ENCODE peak calls at places on chromosome 16, in nine cellular contexts. One of them, this sample, is unnamed.

GRCh38 chr16:31568577-31569359 is 41.1 kb downstream of the AHSP start:
- DNase-seq in glutamatergic neuron: peak; percentile 18
- DNase-seq in HS-5: no peak
- DNase-seq in A549: no peak
- DNase-seq in T-helper 17 cell: no peak
- DNase-seq in C1 segment of cervical spinal cord: no peak
- DNase-seq in OCI-LY7: no peak
- DNase-seq in astrocyte of the spinal cord: no peak
- DNase-seq in activated T-helper 1 cell treated with anti-CD3 and anti-CD28 coated beads, Interleukin-2, amount 50 U/mL, for 16 hours: no peak
- DNase-seq in this sample: no peak

GRCh38 chr16:65414284-65414984 is 292.6 kb upstream of the CDH11 start:
- DNase-seq in A549: no peak
- DNase-seq in HS-5: peak; percentile 79
- DNase-seq in astrocyte of the spinal cord: peak; percentile 83
- DNase-seq in T-helper 17 cell: no peak
- DNase-seq in C1 segment of cervical spinal cord: no peak
- DNase-seq in activated T-helper 1 cell treated with anti-CD3 and anti-CD28 coated beads, Interleukin-2, amount 50 U/mL, for 16 hours: no peak
- DNase-seq in glutamatergic neuron: no peak
- DNase-seq in OCI-LY7: no peak
- DNase-seq in this sample: peak; percentile 84

GRCh38 chr16:3589001-3589400 is 11.8 kb upstream of the NLRC3 start:
- DNase-seq in astrocyte of the spinal cord: no peak
- DNase-seq in OCI-LY7: no peak
- DNase-seq in C1 segment of cervical spinal cord: no peak
- DNase-seq in HS-5: no peak
- DNase-seq in glutamatergic neuron: no peak
- DNase-seq in T-helper 17 cell: no peak
- DNase-seq in activated T-helper 1 cell treated with anti-CD3 and anti-CD28 coated beads, Interleukin-2, amount 50 U/mL, for 16 hours: no peak
- DNase-seq in A549: no peak
- DNase-seq in this sample: no peak

GRCh38 chr16:85136213-85136704 is 24.0 kb upstream of the CIBAR2 start:
- DNase-seq in glutamatergic neuron: peak; percentile 49
- DNase-seq in activated T-helper 1 cell treated with anti-CD3 and anti-CD28 coated beads, Interleukin-2, amount 50 U/mL, for 16 hours: no peak
- DNase-seq in HS-5: no peak
- DNase-seq in C1 segment of cervical spinal cord: peak; percentile 49
- DNase-seq in A549: no peak
- DNase-seq in T-helper 17 cell: no peak
- DNase-seq in OCI-LY7: peak; percentile 34
- DNase-seq in astrocyte of the spinal cord: no peak
- DNase-seq in this sample: no peak

GRCh38 chr16:17470002-17470870 is 524 bp downstream of the XYLT1 start:
- DNase-seq in C1 segment of cervical spinal cord: no peak
- DNase-seq in A549: no peak
- DNase-seq in glutamatergic neuron: peak; percentile 45
- DNase-seq in activated T-helper 1 cell treated with anti-CD3 and anti-CD28 coated beads, Interleukin-2, amount 50 U/mL, for 16 hours: no peak
- DNase-seq in T-helper 17 cell: peak; percentile 28
- DNase-seq in OCI-LY7: peak; percentile 55
- DNase-seq in HS-5: no peak
- DNase-seq in astrocyte of the spinal cord: no peak
- DNase-seq in this sample: no peak

GRCh38 chr16:7025616-7026190 is 306.9 kb upstream of the RBFOX1 start:
- DNase-seq in HS-5: no peak
- DNase-seq in A549: peak; percentile 63
- DNase-seq in astrocyte of the spinal cord: no peak
- DNase-seq in C1 segment of cervical spinal cord: peak; percentile 29
- DNase-seq in activated T-helper 1 cell treated with anti-CD3 and anti-CD28 coated beads, Interleukin-2, amount 50 U/mL, for 16 hours: no peak
- DNase-seq in T-helper 17 cell: no peak
- DNase-seq in glutamatergic neuron: peak; percentile 85
- DNase-seq in OCI-LY7: peak; percentile 57
- DNase-seq in this sample: peak; percentile 0

GRCh38 chr16:17370233-17371013 is 100.3 kb downstream of the XYLT1 start:
- DNase-seq in OCI-LY7: peak; percentile 19
- DNase-seq in C1 segment of cervical spinal cord: no peak
- DNase-seq in A549: no peak
- DNase-seq in T-helper 17 cell: no peak
- DNase-seq in activated T-helper 1 cell treated with anti-CD3 and anti-CD28 coated beads, Interleukin-2, amount 50 U/mL, for 16 hours: no peak
- DNase-seq in HS-5: no peak
- DNase-seq in glutamatergic neuron: no peak
- DNase-seq in astrocyte of the spinal cord: peak; percentile 77
- DNase-seq in this sample: no peak

GRCh38 chr16:3119286-3119685 is 6.9 kb downstream of the ZNF205 start:
- DNase-seq in activated T-helper 1 cell treated with anti-CD3 and anti-CD28 coated beads, Interleukin-2, amount 50 U/mL, for 16 hours: no peak
- DNase-seq in HS-5: no peak
- DNase-seq in glutamatergic neuron: no peak
- DNase-seq in C1 segment of cervical spinal cord: no peak
- DNase-seq in A549: no peak
- DNase-seq in OCI-LY7: no peak
- DNase-seq in astrocyte of the spinal cord: no peak
- DNase-seq in T-helper 17 cell: no peak
- DNase-seq in this sample: no peak

GRCh38 chr16:53291757-53292392 is 142.4 kb upstream of the RBL2 start:
- DNase-seq in T-helper 17 cell: no peak
- DNase-seq in glutamatergic neuron: no peak
- DNase-seq in HS-5: peak; percentile 23
- DNase-seq in activated T-helper 1 cell treated with anti-CD3 and anti-CD28 coated beads, Interleukin-2, amount 50 U/mL, for 16 hours: no peak
- DNase-seq in astrocyte of the spinal cord: no peak
- DNase-seq in OCI-LY7: no peak
- DNase-seq in C1 segment of cervical spinal cord: no peak
- DNase-seq in A549: no peak
- DNase-seq in this sample: peak; percentile 1

GRCh38 chr16:14668556-14669223 is 25.4 kb downstream of the PLA2G10 start:
- DNase-seq in OCI-LY7: no peak
- DNase-seq in C1 segment of cervical spinal cord: no peak
- DNase-seq in astrocyte of the spinal cord: no peak
- DNase-seq in HS-5: no peak
- DNase-seq in activated T-helper 1 cell treated with anti-CD3 and anti-CD28 coated beads, Interleukin-2, amount 50 U/mL, for 16 hours: no peak
- DNase-seq in T-helper 17 cell: no peak
- DNase-seq in glutamatergic neuron: no peak
- DNase-seq in A549: no peak
- DNase-seq in this sample: no peak

GRCh38 chr16:57486858-57487834 is 853 bp upstream of the DOK4 start:
- DNase-seq in T-helper 17 cell: no peak
- DNase-seq in glutamatergic neuron: no peak
- DNase-seq in HS-5: no peak
- DNase-seq in C1 segment of cervical spinal cord: no peak
- DNase-seq in activated T-helper 1 cell treated with anti-CD3 and anti-CD28 coated beads, Interleukin-2, amount 50 U/mL, for 16 hours: no peak
- DNase-seq in astrocyte of the spinal cord: no peak
- DNase-seq in A549: no peak
- DNase-seq in OCI-LY7: no peak
- DNase-seq in this sample: no peak

GRCh38 chr16:17434006-17434405 is 36.8 kb downstream of the XYLT1 start:
- DNase-seq in glutamatergic neuron: no peak
- DNase-seq in A549: no peak
- DNase-seq in OCI-LY7: no peak
- DNase-seq in C1 segment of cervical spinal cord: no peak
- DNase-seq in T-helper 17 cell: no peak
- DNase-seq in HS-5: no peak
- DNase-seq in activated T-helper 1 cell treated with anti-CD3 and anti-CD28 coated beads, Interleukin-2, amount 50 U/mL, for 16 hours: no peak
- DNase-seq in astrocyte of the spinal cord: no peak
- DNase-seq in this sample: no peak

GRCh38 chr16:81465375-81465943 is 20.9 kb downstream of the CMIP start:
- DNase-seq in glutamatergic neuron: no peak
- DNase-seq in astrocyte of the spinal cord: no peak
- DNase-seq in activated T-helper 1 cell treated with anti-CD3 and anti-CD28 coated beads, Interleukin-2, amount 50 U/mL, for 16 hours: no peak
- DNase-seq in A549: no peak
- DNase-seq in OCI-LY7: no peak
- DNase-seq in T-helper 17 cell: no peak
- DNase-seq in C1 segment of cervical spinal cord: no peak
- DNase-seq in HS-5: no peak
- DNase-seq in this sample: no peak

GRCh38 chr16:87169509-87169985 is 147.6 kb downstream of the C16orf95 start:
- DNase-seq in OCI-LY7: no peak
- DNase-seq in activated T-helper 1 cell treated with anti-CD3 and anti-CD28 coated beads, Interleukin-2, amount 50 U/mL, for 16 hours: no peak
- DNase-seq in glutamatergic neuron: no peak
- DNase-seq in A549: no peak
- DNase-seq in C1 segment of cervical spinal cord: no peak
- DNase-seq in T-helper 17 cell: no peak
- DNase-seq in astrocyte of the spinal cord: no peak
- DNase-seq in HS-5: no peak
- DNase-seq in this sample: no peak

GRCh38 chr16:75083826-75084225 is 32.8 kb downstream of the LDHD start:
- DNase-seq in HS-5: no peak
- DNase-seq in OCI-LY7: no peak
- DNase-seq in T-helper 17 cell: no peak
- DNase-seq in glutamatergic neuron: no peak
- DNase-seq in A549: no peak
- DNase-seq in C1 segment of cervical spinal cord: no peak
- DNase-seq in activated T-helper 1 cell treated with anti-CD3 and anti-CD28 coated beads, Interleukin-2, amount 50 U/mL, for 16 hours: no peak
- DNase-seq in astrocyte of the spinal cord: no peak
- DNase-seq in this sample: no peak

GRCh38 chr16:16095646-16096045 is 127.6 kb downstream of the ABCC6 start:
- DNase-seq in C1 segment of cervical spinal cord: no peak
- DNase-seq in A549: no peak
- DNase-seq in OCI-LY7: peak; percentile 24
- DNase-seq in glutamatergic neuron: no peak
- DNase-seq in astrocyte of the spinal cord: no peak
- DNase-seq in HS-5: no peak
- DNase-seq in T-helper 17 cell: no peak
- DNase-seq in activated T-helper 1 cell treated with anti-CD3 and anti-CD28 coated beads, Interleukin-2, amount 50 U/mL, for 16 hours: no peak
- DNase-seq in this sample: no peak

GRCh38 chr16:89955001-89955685 is 6.6 kb downstream of the DEF8 start:
- DNase-seq in A549: no peak
- DNase-seq in glutamatergic neuron: peak; percentile 60
- DNase-seq in HS-5: no peak
- DNase-seq in activated T-helper 1 cell treated with anti-CD3 and anti-CD28 coated beads, Interleukin-2, amount 50 U/mL, for 16 hours: no peak
- DNase-seq in C1 segment of cervical spinal cord: no peak
- DNase-seq in astrocyte of the spinal cord: no peak
- DNase-seq in T-helper 17 cell: no peak
- DNase-seq in OCI-LY7: no peak
- DNase-seq in this sample: no peak

This sample was measured in brain microvascular endothelial cell.